ENCODE peak calls at places on chromosomes 1 and 21, in four cellular contexts. One of them, this sample, is unnamed.

GRCh38 chr1:205700865-205701401 is 20.6 kb upstream of the SLC45A3 start:
- DNase-seq in Panc1: no peak
- DNase-seq in GM20000: no peak
- DNase-seq in AG04450: no peak
- DNase-seq in this sample: peak

GRCh38 chr21:45362748-45363145 is 42.2 kb upstream of the COL18A1 start:
- DNase-seq in Panc1: no peak
- DNase-seq in GM20000: no peak
- DNase-seq in AG04450: no peak
- DNase-seq in this sample: no peak

GRCh38 chr1:207831517-207832327 is 79.2 kb downstream of the CD34 start:
- DNase-seq in Panc1: no peak
- DNase-seq in GM20000: peak
- DNase-seq in AG04450: no peak
- DNase-seq in this sample: no peak

GRCh38 chr21:38913120-38913975 is 107.6 kb downstream of the ETS2 start:
- DNase-seq in Panc1: no peak
- DNase-seq in GM20000: no peak
- DNase-seq in AG04450: peak
- DNase-seq in this sample: peak

GRCh38 chr1:51119331-51119730 is 17.3 kb downstream of the C1orf185 start:
- DNase-seq in Panc1: no peak
- DNase-seq in GM20000: no peak
- DNase-seq in AG04450: no peak
- DNase-seq in this sample: no peak

GRCh38 chr1:12067900-12068821 is 5.1 kb downstream of the TNFRSF8 start:
- DNase-seq in Panc1: no peak
- DNase-seq in GM20000: peak
- DNase-seq in AG04450: peak
- DNase-seq in this sample: no peak

GRCh38 chr1:30405081-30405480 is 318.3 kb downstream of the MATN1 start:
- DNase-seq in Panc1: no peak
- DNase-seq in GM20000: no peak
- DNase-seq in AG04450: no peak
- DNase-seq in this sample: no peak

GRCh38 chr1:78536427-78536826 is 45.7 kb downstream of the PTGFR start:
- DNase-seq in Panc1: no peak
- DNase-seq in GM20000: no peak
- DNase-seq in AG04450: peak
- DNase-seq in this sample: no peak

GRCh38 chr1:28239004-28239403 is 3.1 kb downstream of the ATP5IF1 start:
- DNase-seq in Panc1: no peak
- DNase-seq in GM20000: no peak
- DNase-seq in AG04450: no peak
- DNase-seq in this sample: no peak

GRCh38 chr1:52632732-52633290 is at the start of gene SHISAL2A:
- DNase-seq in Panc1: no peak
- DNase-seq in GM20000: peak
- DNase-seq in AG04450: no peak
- DNase-seq in this sample: no peak

GRCh38 chr1:109193653-109194590 is 19.8 kb upstream of the SARS1 start:
- DNase-seq in Panc1: no peak
- DNase-seq in GM20000: peak
- DNase-seq in AG04450: no peak
- DNase-seq in this sample: peak

GRCh38 chr1:217311766-217312165 is 319.1 kb downstream of the GPATCH2 start:
- DNase-seq in Panc1: no peak
- DNase-seq in GM20000: no peak
- DNase-seq in AG04450: no peak
- DNase-seq in this sample: peak

GRCh38 chr1:23555949-23556640 is 3.2 kb downstream of the ID3 start:
- DNase-seq in Panc1: no peak
- DNase-seq in GM20000: no peak
- DNase-seq in AG04450: no peak
- DNase-seq in this sample: peak

GRCh38 chr1:205172729-205173366 is 38.7 kb downstream of the DSTYK start:
- DNase-seq in Panc1: peak
- DNase-seq in GM20000: no peak
- DNase-seq in AG04450: peak
- DNase-seq in this sample: peak

GRCh38 chr1:42476605-42477004 is 13.5 kb downstream of the CCDC30 start:
- DNase-seq in Panc1: no peak
- DNase-seq in GM20000: no peak
- DNase-seq in AG04450: no peak
- DNase-seq in this sample: no peak

GRCh38 chr1:42477775-42478174 is 14.7 kb downstream of the CCDC30 start:
- DNase-seq in Panc1: no peak
- DNase-seq in GM20000: no peak
- DNase-seq in AG04450: no peak
- DNase-seq in this sample: no peak

GRCh38 chr1:42480921-42481320 is 17.8 kb downstream of the CCDC30 start:
- DNase-seq in Panc1: no peak
- DNase-seq in GM20000: no peak
- DNase-seq in AG04450: no peak
- DNase-seq in this sample: no peak

GRCh38 chr1:42482635-42483153 is 19.6 kb downstream of the CCDC30 start:
- DNase-seq in Panc1: no peak
- DNase-seq in GM20000: no peak
- DNase-seq in AG04450: no peak
- DNase-seq in this sample: no peak

DNA sequence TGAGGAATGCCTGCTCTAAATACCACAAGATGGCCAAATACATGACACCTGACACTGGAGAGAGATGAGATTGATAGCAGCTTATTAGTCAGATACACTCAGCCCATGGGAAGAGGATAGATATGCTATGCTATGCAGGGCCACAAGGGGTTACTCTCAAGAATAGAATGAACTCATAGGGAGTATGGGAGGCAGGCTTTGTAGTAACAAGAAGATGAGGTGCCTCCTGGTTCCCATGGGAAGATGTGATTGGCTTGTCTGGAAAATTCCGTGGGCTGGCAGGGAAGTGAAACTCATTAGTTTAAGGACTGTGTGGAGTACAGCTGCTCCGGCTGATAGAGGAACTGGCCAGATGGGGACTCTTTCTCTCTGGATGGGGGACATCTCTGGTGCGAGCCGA is 16.5 kb downstream of the CCDC30 start:
- DNase-seq in Panc1: no peak
- DNase-seq in GM20000: no peak
- DNase-seq in AG04450: no peak
- DNase-seq in this sample: peak
- TF ChIP-seq CTCF in Panc1: peak
- TF ChIP-seq CTCF in GM20000: no peak
- TF ChIP-seq CTCF in AG04450: peak
- TF ChIP-seq CTCF in this sample: no peak

DNA sequence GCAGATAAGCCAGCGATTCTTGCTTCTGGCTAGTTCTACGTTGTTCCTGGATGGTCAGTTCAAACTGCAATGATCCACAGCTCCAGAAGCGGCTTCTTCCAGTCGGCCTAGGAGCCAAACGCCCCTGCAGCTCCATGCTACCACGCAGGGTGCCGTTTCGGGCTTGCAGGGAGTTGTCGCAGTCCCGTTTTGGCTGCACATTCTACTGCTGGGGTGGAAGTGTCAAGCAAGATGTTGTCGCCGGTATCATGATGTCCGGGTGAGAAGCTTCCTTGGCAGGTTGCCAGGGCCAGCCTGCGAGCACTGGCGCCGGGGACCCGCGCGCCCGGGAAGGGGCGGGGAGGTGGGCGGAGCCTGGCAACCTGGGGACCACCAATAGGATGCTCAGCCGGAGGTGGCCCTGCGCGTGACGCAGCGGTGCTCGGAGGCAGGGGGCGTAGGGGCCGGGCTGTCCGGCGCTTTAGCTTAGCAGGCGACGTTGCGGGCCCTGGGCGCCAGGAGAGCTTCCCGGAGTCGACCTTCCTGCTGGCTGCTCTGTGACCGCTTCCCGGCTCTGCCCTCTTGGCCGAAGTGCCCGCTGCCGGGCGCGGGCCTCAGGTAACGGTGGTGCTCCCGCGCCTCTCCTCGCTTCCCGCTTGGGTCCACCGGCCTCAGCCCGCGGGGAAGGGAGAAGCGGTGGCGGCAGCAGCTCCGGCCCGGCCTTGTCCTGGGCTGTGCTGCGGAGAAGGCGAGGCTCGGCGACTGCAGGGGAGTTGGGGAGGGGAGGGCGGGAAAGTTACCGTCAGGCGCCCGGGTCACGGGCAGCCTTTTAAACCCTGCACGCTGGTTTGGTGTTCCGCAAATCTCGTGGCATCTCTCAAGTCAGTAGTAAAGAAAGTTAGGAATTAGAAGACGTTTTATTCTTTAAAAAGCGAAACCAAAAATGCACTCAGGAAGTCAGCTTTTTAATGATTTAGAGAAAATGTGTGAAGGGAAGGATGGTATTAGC is at the start of gene SOAT1:
- DNase-seq in Panc1: peak
- DNase-seq in GM20000: peak
- DNase-seq in AG04450: peak
- DNase-seq in this sample: peak
- TF ChIP-seq CTCF in Panc1: no peak
- TF ChIP-seq CTCF in GM20000: no peak
- TF ChIP-seq CTCF in AG04450: peak
- TF ChIP-seq CTCF in this sample: peak

GRCh38 chr1:35192056-35192852 is 691 bp downstream of the SFPQ start:
- DNase-seq in Panc1: no peak
- DNase-seq in GM20000: peak
- DNase-seq in AG04450: no peak
- DNase-seq in this sample: peak
- TF ChIP-seq CTCF in Panc1: peak
- TF ChIP-seq CTCF in GM20000: no peak
- TF ChIP-seq CTCF in AG04450: no peak
- TF ChIP-seq CTCF in this sample: peak

DNA sequence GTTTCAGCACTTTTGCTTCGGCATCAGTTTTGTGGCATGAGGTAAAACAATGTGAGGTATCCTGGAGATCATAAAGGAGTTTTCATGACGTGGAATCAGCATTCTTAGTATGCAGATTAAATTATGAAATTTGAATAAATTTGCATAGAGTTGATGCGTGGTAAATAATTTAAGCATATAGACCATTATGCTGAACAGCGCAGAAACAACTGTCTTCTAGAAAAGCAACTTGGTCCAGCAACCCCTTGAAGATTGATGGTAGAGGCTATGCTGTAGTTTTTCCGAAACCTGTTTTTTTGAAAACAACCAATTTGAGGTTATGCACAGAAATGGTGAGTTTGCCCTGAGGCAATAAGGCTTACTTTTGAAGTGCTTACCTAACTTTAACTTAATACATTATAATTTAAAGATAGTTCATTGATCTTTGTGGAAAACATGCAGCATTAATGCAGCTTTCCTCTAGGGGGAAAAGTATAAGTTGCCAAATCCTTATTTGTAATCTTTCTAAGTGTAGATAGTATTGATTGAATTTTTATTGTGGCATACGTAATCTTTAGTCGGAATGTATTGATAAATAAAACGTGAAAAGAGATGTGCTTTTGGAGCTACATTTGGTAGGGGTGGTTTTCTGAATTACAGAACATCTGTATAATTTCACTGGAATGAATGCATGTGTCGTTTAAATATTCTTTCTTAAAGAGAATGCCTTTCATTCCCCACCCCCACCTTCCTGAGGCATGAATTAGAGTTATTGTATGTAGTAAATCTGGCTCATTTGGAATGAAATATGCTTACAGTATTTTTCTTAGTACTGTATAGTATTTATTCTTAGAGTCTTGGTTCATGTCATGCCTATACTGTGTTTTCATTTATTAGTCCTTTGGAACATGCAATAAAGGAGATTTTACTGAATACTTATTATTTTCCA is 3.8 kb downstream of the PRDM2 start:
- DNase-seq in Panc1: no peak
- DNase-seq in GM20000: no peak
- DNase-seq in AG04450: no peak
- DNase-seq in this sample: no peak
- TF ChIP-seq CTCF in Panc1: no peak
- TF ChIP-seq CTCF in GM20000: no peak
- TF ChIP-seq CTCF in AG04450: peak
- TF ChIP-seq CTCF in this sample: no peak

GRCh38 chr1:238955934-238956333 is 430.4 kb upstream of the CHRM3 start:
- DNase-seq in Panc1: no peak
- DNase-seq in GM20000: no peak
- DNase-seq in AG04450: no peak
- DNase-seq in this sample: no peak

GRCh38 chr1:238960071-238960470 is 426.3 kb upstream of the CHRM3 start:
- DNase-seq in Panc1: no peak
- DNase-seq in GM20000: no peak
- DNase-seq in AG04450: no peak
- DNase-seq in this sample: peak

GRCh38 chr1:238962941-238963340 is 423.4 kb upstream of the CHRM3 start:
- DNase-seq in Panc1: no peak
- DNase-seq in GM20000: no peak
- DNase-seq in AG04450: no peak
- DNase-seq in this sample: no peak

GRCh38 chr1:238961790-238962189 is 424.6 kb upstream of the CHRM3 start:
- DNase-seq in Panc1: no peak
- DNase-seq in GM20000: no peak
- DNase-seq in AG04450: no peak
- DNase-seq in this sample: peak
- TF ChIP-seq CTCF in Panc1: no peak
- TF ChIP-seq CTCF in GM20000: no peak
- TF ChIP-seq CTCF in AG04450: no peak
- TF ChIP-seq CTCF in this sample: no peak

DNA sequence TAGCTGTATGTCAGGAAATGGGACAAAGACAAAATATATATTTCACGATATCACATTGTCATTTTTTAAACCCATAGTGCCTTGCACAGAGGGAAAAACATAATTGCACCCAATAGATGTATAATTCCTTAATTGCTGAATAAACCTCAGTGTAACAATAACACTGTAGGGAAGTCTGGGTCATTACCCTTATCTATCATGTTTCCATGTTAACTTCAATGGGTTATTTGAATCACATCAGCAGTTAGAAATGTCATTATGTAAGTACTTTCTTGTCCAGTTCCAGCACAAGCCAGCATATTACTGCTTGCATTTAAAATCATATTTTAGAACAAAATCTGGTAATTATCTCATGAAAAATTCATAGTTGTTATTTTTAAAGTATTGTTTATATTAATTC is 222.7 kb downstream of the HMCN1 start:
- DNase-seq in Panc1: no peak
- DNase-seq in GM20000: no peak
- DNase-seq in AG04450: no peak
- DNase-seq in this sample: no peak
- TF ChIP-seq CTCF in Panc1: no peak
- TF ChIP-seq CTCF in GM20000: no peak
- TF ChIP-seq CTCF in AG04450: no peak
- TF ChIP-seq CTCF in this sample: no peak

DNA sequence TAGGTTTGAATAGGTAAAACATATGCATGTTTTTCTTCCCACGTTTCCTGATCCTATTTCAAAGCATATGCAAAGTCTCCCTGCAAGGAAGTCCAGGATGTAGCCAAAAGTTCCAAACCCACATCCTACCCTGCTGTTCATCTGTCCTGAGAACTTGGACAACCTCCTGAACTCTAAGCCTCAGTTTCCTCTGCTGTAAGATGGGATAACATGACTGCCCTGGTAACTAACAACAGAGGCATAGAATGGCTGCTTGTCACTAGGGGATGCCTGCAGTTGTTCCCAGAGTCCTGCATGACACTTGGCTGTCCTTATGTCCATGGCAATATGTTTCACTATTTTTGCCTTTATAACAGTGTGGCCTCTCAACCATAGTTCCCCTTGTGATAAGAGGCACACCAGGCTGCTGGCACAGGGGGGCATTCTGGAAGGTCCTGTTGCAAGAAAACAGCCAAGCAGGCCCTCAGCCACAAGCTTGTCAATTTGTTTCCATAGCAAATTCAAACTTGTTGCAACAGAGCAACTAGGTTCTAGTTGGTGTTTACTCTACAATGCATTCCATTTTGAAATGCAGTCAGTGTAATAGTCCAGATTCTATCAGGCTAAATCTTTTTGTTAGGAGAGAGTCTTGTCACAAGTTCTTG is 1.5 kb upstream of the HDGF start:
- DNase-seq in Panc1: no peak
- DNase-seq in GM20000: no peak
- DNase-seq in AG04450: no peak
- DNase-seq in this sample: no peak
- TF ChIP-seq CTCF in Panc1: no peak
- TF ChIP-seq CTCF in GM20000: no peak
- TF ChIP-seq CTCF in AG04450: no peak
- TF ChIP-seq CTCF in this sample: no peak